ENCODE peak calls at places on chromosomes 3 and 15, in nine cellular contexts. One of them, this sample, is unnamed.

GRCh38 chr3:169627789-169628188 is 35.7 kb downstream of the MECOM start:
- DNase-seq in OCI-LY7: no peak
- DNase-seq in CD8-positive, alpha-beta T cell: no peak
- DNase-seq in astrocyte of the spinal cord: no peak
- DNase-seq in AG10803: no peak
- DNase-seq in K562: no peak
- DNase-seq in tibial artery: no peak
- DNase-seq in cardiac fibroblast: no peak
- DNase-seq in cardiac muscle cell: no peak
- DNase-seq in this sample: no peak

GRCh38 chr3:183178512-183178832 is 15.9 kb upstream of the LAMP3 start:
- DNase-seq in AG10803: no peak
- DNase-seq in K562: no peak
- DNase-seq in OCI-LY7: no peak
- DNase-seq in tibial artery: no peak
- DNase-seq in CD8-positive, alpha-beta T cell: no peak
- DNase-seq in astrocyte of the spinal cord: no peak
- DNase-seq in cardiac fibroblast: no peak
- DNase-seq in cardiac muscle cell: no peak
- DNase-seq in this sample: no peak

GRCh38 chr3:179452166-179452544 is 885 bp upstream of the GNB4 start:
- DNase-seq in cardiac fibroblast: peak; percentile 81
- DNase-seq in OCI-LY7: no peak
- DNase-seq in astrocyte of the spinal cord: peak; percentile 85
- DNase-seq in tibial artery: no peak
- DNase-seq in AG10803: peak; percentile 64
- DNase-seq in CD8-positive, alpha-beta T cell: no peak
- DNase-seq in cardiac muscle cell: peak; percentile 45
- DNase-seq in K562: no peak
- DNase-seq in this sample: no peak

GRCh38 chr3:171459130-171459941 is 869 bp downstream of the TNIK start:
- DNase-seq in tibial artery: peak; percentile 67
- DNase-seq in astrocyte of the spinal cord: peak; percentile 46
- DNase-seq in cardiac fibroblast: peak; percentile 53
- DNase-seq in cardiac muscle cell: peak; percentile 49
- DNase-seq in CD8-positive, alpha-beta T cell: peak; percentile 39
- DNase-seq in K562: no peak
- DNase-seq in OCI-LY7: no peak
- DNase-seq in AG10803: peak; percentile 23
- DNase-seq in this sample: peak; percentile 67

GRCh38 chr3:79162653-79163052 is 605.1 kb downstream of the ROBO1 start:
- DNase-seq in AG10803: no peak
- DNase-seq in CD8-positive, alpha-beta T cell: no peak
- DNase-seq in tibial artery: no peak
- DNase-seq in astrocyte of the spinal cord: no peak
- DNase-seq in cardiac muscle cell: no peak
- DNase-seq in OCI-LY7: no peak
- DNase-seq in cardiac fibroblast: peak; percentile 48
- DNase-seq in K562: no peak
- DNase-seq in this sample: no peak

GRCh38 chr3:139460096-139460495 is 16.2 kb downstream of the RBP2 start:
- DNase-seq in cardiac muscle cell: no peak
- DNase-seq in AG10803: peak; percentile 8
- DNase-seq in OCI-LY7: no peak
- DNase-seq in tibial artery: no peak
- DNase-seq in K562: no peak
- DNase-seq in astrocyte of the spinal cord: no peak
- DNase-seq in cardiac fibroblast: no peak
- DNase-seq in CD8-positive, alpha-beta T cell: no peak
- DNase-seq in this sample: no peak

GRCh38 chr15:41678742-41679141 is 18.5 kb downstream of the MGA start:
- DNase-seq in astrocyte of the spinal cord: no peak
- DNase-seq in CD8-positive, alpha-beta T cell: no peak
- DNase-seq in OCI-LY7: no peak
- DNase-seq in cardiac muscle cell: no peak
- DNase-seq in cardiac fibroblast: no peak
- DNase-seq in AG10803: no peak
- DNase-seq in K562: no peak
- DNase-seq in tibial artery: no peak
- DNase-seq in this sample: no peak

GRCh38 chr15:52115598-52116427 is 3.2 kb upstream of the BCL2L10 start:
- DNase-seq in astrocyte of the spinal cord: no peak
- DNase-seq in cardiac fibroblast: no peak
- DNase-seq in CD8-positive, alpha-beta T cell: no peak
- DNase-seq in tibial artery: no peak
- DNase-seq in cardiac muscle cell: no peak
- DNase-seq in OCI-LY7: no peak
- DNase-seq in K562: no peak
- DNase-seq in AG10803: no peak
- DNase-seq in this sample: no peak

GRCh38 chr15:49423021-49423420 is at the start of gene FGF7:
- DNase-seq in tibial artery: no peak
- DNase-seq in cardiac fibroblast: peak; percentile 19
- DNase-seq in K562: no peak
- DNase-seq in CD8-positive, alpha-beta T cell: no peak
- DNase-seq in OCI-LY7: peak; percentile 16
- DNase-seq in astrocyte of the spinal cord: peak; percentile 60
- DNase-seq in cardiac muscle cell: peak; percentile 14
- DNase-seq in AG10803: peak; percentile 96
- DNase-seq in this sample: no peak

GRCh38 chr15:71708741-71709140 is 101.6 kb upstream of the NR2E3 start:
- DNase-seq in CD8-positive, alpha-beta T cell: no peak
- DNase-seq in OCI-LY7: no peak
- DNase-seq in cardiac muscle cell: no peak
- DNase-seq in K562: no peak
- DNase-seq in AG10803: no peak
- DNase-seq in astrocyte of the spinal cord: no peak
- DNase-seq in tibial artery: no peak
- DNase-seq in cardiac fibroblast: no peak
- DNase-seq in this sample: no peak

GRCh38 chr3:135084404-135084803 is 289.3 kb downstream of the EPHB1 start:
- DNase-seq in OCI-LY7: no peak
- DNase-seq in AG10803: peak; percentile 43
- DNase-seq in cardiac muscle cell: no peak
- DNase-seq in CD8-positive, alpha-beta T cell: no peak
- DNase-seq in K562: no peak
- DNase-seq in astrocyte of the spinal cord: peak; percentile 11
- DNase-seq in tibial artery: no peak
- DNase-seq in cardiac fibroblast: no peak
- DNase-seq in this sample: peak; percentile 14

GRCh38 chr3:62987721-62988120 is 112.5 kb upstream of the CADPS start:
- DNase-seq in OCI-LY7: no peak
- DNase-seq in tibial artery: no peak
- DNase-seq in cardiac fibroblast: no peak
- DNase-seq in cardiac muscle cell: no peak
- DNase-seq in CD8-positive, alpha-beta T cell: no peak
- DNase-seq in astrocyte of the spinal cord: no peak
- DNase-seq in AG10803: no peak
- DNase-seq in K562: no peak
- DNase-seq in this sample: no peak

GRCh38 chr3:73432021-73432722 is 192.6 kb downstream of the PDZRN3 start:
- DNase-seq in AG10803: peak; percentile 58
- DNase-seq in cardiac muscle cell: peak; percentile 68
- DNase-seq in K562: peak; percentile 47
- DNase-seq in astrocyte of the spinal cord: peak; percentile 48
- DNase-seq in OCI-LY7: peak; percentile 52
- DNase-seq in cardiac fibroblast: peak; percentile 71
- DNase-seq in CD8-positive, alpha-beta T cell: no peak
- DNase-seq in tibial artery: no peak
- DNase-seq in this sample: peak; percentile 15

GRCh38 chr3:110026421-110026820 is 689.1 kb upstream of the DPPA4 start:
- DNase-seq in AG10803: no peak
- DNase-seq in CD8-positive, alpha-beta T cell: no peak
- DNase-seq in tibial artery: no peak
- DNase-seq in cardiac muscle cell: no peak
- DNase-seq in astrocyte of the spinal cord: no peak
- DNase-seq in cardiac fibroblast: no peak
- DNase-seq in K562: no peak
- DNase-seq in OCI-LY7: no peak
- DNase-seq in this sample: no peak

GRCh38 chr15:45586990-45587860 is at the start of gene BLOC1S6:
- DNase-seq in CD8-positive, alpha-beta T cell: peak; percentile 83
- DNase-seq in cardiac muscle cell: peak; percentile 97
- DNase-seq in K562: peak; percentile 94
- DNase-seq in tibial artery: peak; percentile 93
- DNase-seq in cardiac fibroblast: peak; percentile 94
- DNase-seq in AG10803: peak; percentile 88
- DNase-seq in OCI-LY7: peak; percentile 93
- DNase-seq in astrocyte of the spinal cord: peak; percentile 93
- DNase-seq in this sample: peak; percentile 87

GRCh38 chr15:42796955-42797779 is 60.2 kb upstream of the CDAN1 start:
- DNase-seq in tibial artery: no peak
- DNase-seq in OCI-LY7: no peak
- DNase-seq in astrocyte of the spinal cord: peak; percentile 19
- DNase-seq in cardiac fibroblast: peak; percentile 46
- DNase-seq in CD8-positive, alpha-beta T cell: no peak
- DNase-seq in AG10803: peak; percentile 12
- DNase-seq in K562: no peak
- DNase-seq in cardiac muscle cell: no peak
- DNase-seq in this sample: no peak

GRCh38 chr3:70543493-70543892 is 231.1 kb upstream of the MDFIC2 start:
- DNase-seq in AG10803: no peak
- DNase-seq in cardiac muscle cell: no peak
- DNase-seq in K562: no peak
- DNase-seq in tibial artery: no peak
- DNase-seq in CD8-positive, alpha-beta T cell: no peak
- DNase-seq in astrocyte of the spinal cord: no peak
- DNase-seq in cardiac fibroblast: no peak
- DNase-seq in OCI-LY7: no peak
- DNase-seq in this sample: no peak

DNA sequence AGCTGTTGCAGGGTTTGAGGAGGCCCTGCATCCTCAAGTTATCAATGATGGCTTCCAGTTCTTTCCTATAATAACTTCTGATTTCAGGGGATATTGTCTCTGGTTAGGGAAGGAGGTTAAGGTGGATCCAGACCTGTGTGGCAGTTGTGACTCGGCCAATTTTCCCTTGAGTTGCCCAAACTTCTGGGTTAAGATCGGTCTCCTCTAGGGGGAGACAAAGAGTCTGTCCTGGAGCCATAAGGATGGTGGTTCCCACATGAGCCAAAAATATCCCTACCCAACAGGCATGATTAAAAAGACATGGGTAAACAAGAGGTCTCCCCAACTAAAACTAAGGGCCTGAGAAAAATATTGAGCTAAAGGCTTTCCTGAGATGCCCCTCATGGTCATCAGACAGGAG is 227.5 kb upstream of the MDFIC2 start:
- DNase-seq in tibial artery: no peak
- DNase-seq in astrocyte of the spinal cord: no peak
- DNase-seq in cardiac fibroblast: peak; percentile 10
- DNase-seq in OCI-LY7: peak; percentile 4
- DNase-seq in CD8-positive, alpha-beta T cell: no peak
- DNase-seq in cardiac muscle cell: no peak
- DNase-seq in K562: peak; percentile 6
- DNase-seq in AG10803: no peak
- DNase-seq in this sample: no peak
- TF ChIP-seq CTCF in tibial artery: no peak
- TF ChIP-seq CTCF in astrocyte of the spinal cord: peak; percentile 32
- TF ChIP-seq CTCF in cardiac fibroblast: no peak
- TF ChIP-seq CTCF in OCI-LY7: peak; percentile 63
- TF ChIP-seq CTCF in CD8-positive, alpha-beta T cell: no peak
- TF ChIP-seq CTCF in cardiac muscle cell: peak; percentile 32
- TF ChIP-seq CTCF in K562: peak; percentile 41
- TF ChIP-seq CTCF in AG10803: no peak
- TF ChIP-seq CTCF in this sample: no peak

GRCh38 chr3:94654096-94654495 is 591.2 kb downstream of the NSUN3 start:
- DNase-seq in OCI-LY7: no peak
- DNase-seq in astrocyte of the spinal cord: no peak
- DNase-seq in CD8-positive, alpha-beta T cell: no peak
- DNase-seq in AG10803: no peak
- DNase-seq in K562: no peak
- DNase-seq in cardiac muscle cell: no peak
- DNase-seq in tibial artery: no peak
- DNase-seq in cardiac fibroblast: no peak
- DNase-seq in this sample: no peak
- H3K4me3 ChIP-seq in OCI-LY7: no peak overlapping the region
- H3K4me3 ChIP-seq in astrocyte of the spinal cord: no peak overlapping the region
- H3K4me3 ChIP-seq in CD8-positive, alpha-beta T cell: no peak overlapping the region
- H3K4me3 ChIP-seq in AG10803: no peak overlapping the region
- H3K4me3 ChIP-seq in K562: no peak overlapping the region
- H3K4me3 ChIP-seq in cardiac muscle cell: no peak overlapping the region
- H3K4me3 ChIP-seq in tibial artery: no peak overlapping the region
- H3K4me3 ChIP-seq in cardiac fibroblast: no peak overlapping the region
- H3K4me3 ChIP-seq in this sample: no peak overlapping the region

DNA sequence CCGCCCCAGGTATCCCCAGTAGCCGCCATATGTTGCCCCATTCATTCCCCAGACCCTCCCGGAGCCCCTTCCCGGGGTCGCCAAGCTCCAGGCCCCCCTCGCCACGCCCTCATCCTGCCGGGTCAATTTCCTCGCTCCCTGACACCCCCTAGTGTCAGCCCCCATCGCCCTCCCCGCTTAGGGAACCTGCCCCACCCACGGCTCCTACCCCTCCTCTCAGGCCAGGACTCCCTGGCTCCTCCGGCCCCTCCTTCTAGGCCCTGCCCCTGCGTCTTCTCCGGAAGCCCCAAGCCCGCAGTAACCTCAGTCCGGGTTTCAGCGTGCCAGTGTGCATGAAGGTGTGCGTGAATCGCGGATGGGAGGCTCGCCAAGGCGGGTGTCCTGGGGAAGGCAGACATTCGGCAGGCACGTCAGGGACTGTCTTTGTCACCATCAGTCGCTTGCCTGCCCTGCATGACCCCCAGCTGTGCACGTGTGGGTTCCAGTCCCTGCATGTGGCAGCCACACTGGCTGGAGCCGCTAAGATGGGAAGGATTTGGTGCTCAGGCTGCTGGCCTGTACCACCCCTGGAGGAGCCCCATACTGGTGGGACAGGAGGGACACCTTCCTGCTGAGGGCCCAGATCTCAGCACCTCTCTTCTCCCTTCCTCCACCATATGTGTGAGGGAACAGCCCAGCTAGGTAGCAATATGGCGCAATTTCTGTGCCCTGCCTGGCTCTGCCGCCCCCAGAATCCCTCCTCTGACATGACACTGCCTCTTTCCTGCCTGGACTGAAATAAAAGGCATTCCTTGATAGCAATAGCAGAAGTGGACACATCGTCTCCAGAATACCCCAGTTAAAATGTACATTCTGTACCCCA is 704 bp downstream of the DISP2 start:
- DNase-seq in cardiac fibroblast: no peak
- DNase-seq in tibial artery: no peak
- DNase-seq in K562: peak; percentile 73
- DNase-seq in astrocyte of the spinal cord: no peak
- DNase-seq in AG10803: no peak
- DNase-seq in CD8-positive, alpha-beta T cell: peak; percentile 25
- DNase-seq in OCI-LY7: peak; percentile 75
- DNase-seq in cardiac muscle cell: peak; percentile 35
- DNase-seq in this sample: peak; percentile 36
- TF ChIP-seq CTCF in cardiac fibroblast: peak; percentile 6
- TF ChIP-seq CTCF in tibial artery: no peak
- TF ChIP-seq CTCF in K562: no peak
- TF ChIP-seq CTCF in astrocyte of the spinal cord: peak; percentile 1
- TF ChIP-seq CTCF in AG10803: no peak
- TF ChIP-seq CTCF in CD8-positive, alpha-beta T cell: no peak
- TF ChIP-seq CTCF in OCI-LY7: peak; percentile 62
- TF ChIP-seq CTCF in cardiac muscle cell: no peak
- TF ChIP-seq CTCF in this sample: no peak

DNA sequence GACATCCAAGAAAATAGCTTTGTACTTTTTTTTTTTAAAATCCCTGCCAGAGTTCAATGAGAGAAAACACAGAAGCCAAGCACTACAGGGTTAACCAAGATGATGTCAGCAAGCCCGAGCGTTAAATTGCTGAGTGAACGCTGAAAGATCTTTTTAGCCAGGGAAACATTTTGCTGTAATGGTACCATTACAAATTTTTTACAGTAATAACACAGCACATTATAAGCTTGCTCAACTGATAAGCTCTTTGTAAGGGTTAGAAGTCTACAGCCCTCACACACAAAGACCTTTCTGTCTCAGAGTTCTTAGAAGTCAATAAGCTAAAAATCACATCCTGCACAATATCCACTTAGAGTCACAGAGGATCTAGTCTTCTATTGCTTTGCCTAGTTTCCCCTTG is 30.0 kb downstream of the CHSY1 start:
- DNase-seq in astrocyte of the spinal cord: no peak
- DNase-seq in cardiac fibroblast: no peak
- DNase-seq in OCI-LY7: no peak
- DNase-seq in tibial artery: no peak
- DNase-seq in cardiac muscle cell: no peak
- DNase-seq in AG10803: no peak
- DNase-seq in CD8-positive, alpha-beta T cell: no peak
- DNase-seq in K562: no peak
- DNase-seq in this sample: no peak
- H3K4me3 ChIP-seq in astrocyte of the spinal cord: no peak overlapping the region
- H3K4me3 ChIP-seq in cardiac fibroblast: no peak overlapping the region
- H3K4me3 ChIP-seq in OCI-LY7: no peak overlapping the region
- H3K4me3 ChIP-seq in tibial artery: no peak overlapping the region
- H3K4me3 ChIP-seq in cardiac muscle cell: no peak overlapping the region
- H3K4me3 ChIP-seq in AG10803: no peak overlapping the region
- H3K4me3 ChIP-seq in CD8-positive, alpha-beta T cell: no peak overlapping the region
- H3K4me3 ChIP-seq in K562: no peak overlapping the region
- H3K4me3 ChIP-seq in this sample: no peak overlapping the region

This sample was measured in thyroid gland.